ENCODE peak calls at places on chromosomes 16 and 17, in nine cellular contexts. H, F, C, J, Q, L, D, T and M are unnamed samples.

GRCh38 chr16:68436581-68436980 is 11.7 kb downstream of the SMPD3 start:
- DNase-seq in D (no peak), T (no peak), F (no peak), C (no peak), H (no peak), L (no peak), J (peak; percentile 15), Q (no peak), M (peak; percentile 50)

GRCh38 chr17:76469076-76469990 is 1.9 kb downstream of the AANAT start:
- DNase-seq in H (no peak), C (no peak), Q (no peak), L (no peak), J (no peak), D (no peak), F (no peak), T (no peak), M (no peak)

GRCh38 chr16:75860654-75861053 is 134.4 kb upstream of the CPHXL start:
- DNase-seq in H (no peak), D (no peak), C (no peak), J (no peak), Q (no peak), L (no peak), T (no peak), F (no peak), M (no peak)

GRCh38 chr17:48037924-48038323 is 327 bp upstream of the COPZ2 start:
- DNase-seq in Q (no peak), H (no peak), C (no peak), F (peak; percentile 22), D (no peak), J (no peak), L (no peak), T (no peak), M (no peak)

GRCh38 chr17:45235071-45236001 is 13.7 kb downstream of the FMNL1 start:
- DNase-seq in T (peak; percentile 87), Q (peak; percentile 77), C (peak; percentile 76), D (peak; percentile 9), L (no peak), F (peak; percentile 69), H (peak; percentile 83), J (peak; percentile 86), M (peak; percentile 87)

GRCh38 chr16:58498341-58499091 is 1.4 kb upstream of the NDRG4 start:
- DNase-seq in J (no peak), D (no peak), T (no peak), Q (no peak), C (no peak), L (no peak), H (no peak), F (no peak), M (no peak)

GRCh38 chr17:49742256-49742655 is 21.7 kb downstream of the FAM117A start:
- DNase-seq in H (no peak), D (no peak), J (peak; percentile 9), T (peak; percentile 29), C (no peak), L (no peak), Q (peak; percentile 34), F (peak; percentile 29), M (no peak)

GRCh38 chr17:31594416-31594815 is 202.9 kb downstream of the RAB11FIP4 start:
- DNase-seq in H (no peak), D (no peak), F (no peak), L (no peak), T (no peak), C (no peak), Q (no peak), J (no peak), M (no peak)

GRCh38 chr17:8121531-8122390 is 2.1 kb downstream of the HES7 start:
- DNase-seq in T (peak; percentile 44), D (no peak), Q (peak; percentile 55), F (peak; percentile 56), J (peak; percentile 66), L (no peak), H (peak; percentile 67), C (no peak), M (peak; percentile 86)

GRCh38 chr17:8117980-8118768 is at the start of gene ALOXE3:
- DNase-seq in Q (peak; percentile 64), C (no peak), H (peak; percentile 55), T (peak; percentile 46), J (peak; percentile 82), D (no peak), L (no peak), F (peak; percentile 52), M (no peak)

GRCh38 chr17:8118769-8119574 is 658 bp upstream of the ALOXE3 start:
- DNase-seq in C (peak; percentile 88), Q (peak; percentile 80), L (no peak), J (peak; percentile 90), T (peak; percentile 86), D (no peak), F (peak; percentile 78), H (peak; percentile 91), M (peak; percentile 88)

GRCh38 chr17:8120520-8121443 is 2.5 kb upstream of the ALOXE3 start:
- DNase-seq in J (peak; percentile 87), C (no peak), Q (peak; percentile 69), T (peak; percentile 73), H (peak; percentile 67), F (peak; percentile 69), L (no peak), D (no peak), M (peak; percentile 91)

DNA sequence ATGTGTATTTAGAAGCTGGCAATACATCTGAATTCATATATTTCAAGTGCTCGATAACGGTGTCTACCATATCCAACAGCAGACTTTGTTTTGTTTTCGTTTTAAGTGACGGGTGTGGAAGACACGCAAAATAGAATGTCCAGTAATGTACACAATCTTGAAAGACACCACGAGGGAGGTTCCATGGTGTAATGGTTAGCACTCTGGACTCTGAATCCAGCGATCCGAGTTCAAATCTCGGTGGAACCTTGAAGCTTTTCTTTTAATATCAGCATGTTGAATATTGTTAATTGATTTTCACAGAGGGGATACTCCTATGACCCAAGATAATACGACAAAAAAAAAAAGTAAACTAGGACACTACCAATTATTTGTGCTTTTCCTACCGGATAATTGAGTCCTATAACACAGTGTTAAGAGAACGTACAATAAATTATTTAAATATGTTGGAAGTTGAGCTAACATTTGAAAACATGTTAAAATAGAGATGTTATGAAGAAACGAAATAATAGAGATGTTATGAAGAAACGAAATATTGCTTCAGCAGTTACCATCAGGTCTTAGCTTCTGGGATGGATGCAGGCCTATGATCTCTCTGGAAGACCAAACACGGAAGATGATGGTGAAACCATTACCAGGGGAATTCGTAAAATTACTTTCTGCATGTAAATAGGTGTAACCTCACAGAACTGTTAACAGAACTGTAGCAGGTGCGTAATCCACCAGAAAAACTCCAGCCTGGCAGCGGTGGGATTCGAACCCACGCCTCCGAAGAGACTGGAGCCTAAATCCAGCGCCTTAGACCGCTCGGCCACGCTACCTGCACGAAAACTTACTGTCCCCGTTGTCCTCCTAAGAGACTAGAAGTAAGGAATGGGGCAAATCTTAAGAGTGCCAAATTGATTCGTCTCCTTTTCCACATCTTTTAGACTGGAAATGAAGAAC is 1.5 kb upstream of the ALOXE3 start:
- DNase-seq in L (peak; percentile 99), F (peak; percentile 91), H (peak; percentile 84), C (peak; percentile 77), J (peak; percentile 97), T (peak; percentile 95), Q (peak; percentile 92), D (peak; percentile 80), M (peak; percentile 95)
- H3K4me3 ChIP-seq in L (peak overlapping the region; percentile 60), F (peak overlapping the region; percentile 69), H (peak overlapping the region; percentile 46), C (peak overlapping the region; percentile 70), J (peak overlapping the region; percentile 70), T (peak overlapping the region; percentile 68), Q (peak overlapping the region; percentile 60), D (peak overlapping the region; percentile 77), M (peak overlapping the region; percentile 86)

DNA sequence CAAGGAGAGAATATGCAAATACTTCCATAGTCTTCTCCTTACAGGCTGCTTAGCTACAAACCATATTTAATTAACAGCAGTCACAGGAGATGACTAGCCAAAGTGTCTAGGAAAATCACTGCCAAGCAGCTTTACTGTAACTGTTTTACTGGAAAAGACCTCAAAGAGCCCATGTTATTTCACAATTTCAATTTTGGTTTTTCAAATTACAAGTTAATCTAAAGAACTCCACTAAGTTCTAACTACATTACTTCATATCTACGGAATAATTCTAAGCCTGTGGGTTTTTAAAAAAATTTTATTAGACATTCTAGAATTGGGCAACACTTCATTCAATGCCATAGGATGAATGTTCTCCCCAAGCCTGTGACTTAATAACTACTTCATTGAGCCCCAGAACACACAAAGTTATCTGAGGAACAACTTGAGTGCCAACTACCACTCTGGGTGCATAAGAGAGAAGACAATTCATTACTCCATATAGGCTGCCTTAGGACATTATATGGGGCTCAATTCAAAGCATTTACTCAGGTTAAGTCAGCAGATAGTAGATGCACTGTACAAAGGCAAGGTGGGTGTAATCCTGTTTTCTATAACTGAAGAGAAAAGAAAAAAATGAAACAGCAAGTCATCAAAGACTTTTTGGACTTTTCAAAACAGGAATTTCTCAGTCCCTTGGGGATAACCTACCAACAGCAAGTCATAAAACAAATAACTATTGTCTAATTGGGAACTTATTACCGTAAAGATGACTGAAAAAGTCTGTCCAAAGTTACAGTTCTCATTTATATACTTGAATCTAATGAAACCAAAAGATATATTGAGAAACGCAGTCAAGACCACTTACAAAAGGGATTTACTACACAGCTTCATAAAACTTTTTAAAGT is 33.0 kb downstream of the STAT3 start:
- DNase-seq in C (no peak), H (no peak), Q (no peak), J (peak; percentile 62), D (peak; percentile 50), T (peak; percentile 53), F (peak; percentile 91), L (no peak), M (no peak)
- TF ChIP-seq CTCF in C (no peak), H (no peak), Q (no peak), J (no peak), D (no peak), T (no peak), F (no peak), L (no peak), M (no peak)

GRCh38 chr16:66921758-66922450 is 3.2 kb upstream of the CDH16 start:
- DNase-seq in C (no peak), D (no peak), J (no peak), T (no peak), Q (no peak), F (no peak), H (no peak), L (no peak), M (no peak)

GRCh38 chr16:66919569-66920472 is 1.1 kb upstream of the CDH16 start:
- DNase-seq in J (no peak), L (no peak), C (no peak), H (no peak), Q (no peak), D (no peak), T (no peak), F (no peak), M (no peak)

GRCh38 chr16:66923247-66923851 is 2.0 kb downstream of the RRAD start:
- DNase-seq in C (peak; percentile 66), J (peak; percentile 88), H (no peak), F (no peak), T (peak; percentile 69), L (no peak), D (no peak), Q (peak; percentile 47), M (no peak)

GRCh38 chr16:66918803-66919568 is at the start of gene CDH16:
- DNase-seq in H (no peak), J (no peak), L (no peak), D (no peak), T (no peak), F (no peak), Q (no peak), C (no peak), M (no peak)

GRCh38 chr16:66920924-66921680 is 2.4 kb upstream of the CDH16 start:
- DNase-seq in C (no peak), H (no peak), T (no peak), L (no peak), J (no peak), Q (no peak), F (no peak), D (no peak), M (no peak)
- H3K4me3 ChIP-seq in C (no peak overlapping the region), H (no peak overlapping the region), T (no peak overlapping the region), L (no peak overlapping the region), J (no peak overlapping the region), Q (no peak overlapping the region), F (no peak overlapping the region), D (no peak overlapping the region), M (no peak overlapping the region)

GRCh38 chr17:35063514-35064223 is at the start of gene RFFL:
- DNase-seq in F (peak; percentile 97), C (peak; percentile 94), D (peak; percentile 89), H (peak; percentile 91), Q (peak; percentile 99), L (peak; percentile 94), J (peak; percentile 99), T (peak; percentile 98), M (peak; percentile 99)
- TF ChIP-seq CTCF in F (peak; percentile 31), C (no peak), D (peak; percentile 16), H (peak; percentile 21), Q (peak; percentile 32), L (no peak), J (no peak), T (peak; percentile 4), M (no peak)